ENCODE peak calls at places on chromosomes 5 and 9, in six cellular contexts. J, Z, H, W, F and N are unnamed samples.

GRCh38 chr9:95605087-95605486 is 88.3 kb upstream of the PTCH1 start:
- DNase-seq in J (no peak), Z (no peak), H (no peak), W (no peak), F (no peak), N (no peak)

GRCh38 chr9:108643756-108644510 is 211.9 kb downstream of the ACTL7B start:
- DNase-seq in J (no peak), Z (no peak), H (no peak), W (no peak), F (no peak), N (no peak)

GRCh38 chr5:52728201-52728600 is 59.5 kb upstream of the ITGA1 start:
- DNase-seq in J (no peak), Z (no peak), H (no peak), W (no peak), F (no peak), N (no peak)

GRCh38 chr5:87339986-87340385 is 72.3 kb downstream of the RASA1 start:
- DNase-seq in J (no peak), Z (no peak), H (no peak), W (no peak), F (no peak), N (no peak)

GRCh38 chr9:136697821-136698526 is 10.7 kb upstream of the AGPAT2 start:
- DNase-seq in J (no peak), Z (no peak), H (peak), W (no peak), F (no peak), N (no peak)

GRCh38 chr5:146878471-146879172 is at the start of gene PPP2R2B:
- DNase-seq in J (no peak), Z (no peak), H (no peak), W (no peak), F (no peak), N (no peak)

GRCh38 chr5:683619-684481 is 9.3 kb downstream of the TPPP start:
- DNase-seq in J (no peak), Z (no peak), H (no peak), W (no peak), F (no peak), N (peak)

GRCh38 chr5:118832974-118833373 is 155.4 kb downstream of the DTWD2 start:
- DNase-seq in J (no peak), Z (no peak), H (no peak), W (no peak), F (no peak), N (no peak)

GRCh38 chr5:33049298-33049697 is 338.2 kb downstream of the NPR3 start:
- DNase-seq in J (no peak), Z (no peak), H (no peak), W (no peak), F (no peak), N (no peak)

GRCh38 chr5:53882637-53883036 is 322.2 kb downstream of the NDUFS4 start:
- DNase-seq in J (no peak), Z (no peak), H (no peak), W (no peak), F (no peak), N (no peak)

GRCh38 chr5:109852371-109853160 is 162.8 kb downstream of the MAN2A1 start:
- DNase-seq in J (no peak), Z (no peak), H (no peak), W (no peak), F (no peak), N (no peak)

GRCh38 chr9:72315510-72316287 is 49.3 kb downstream of the ZFAND5 start:
- DNase-seq in J (no peak), Z (no peak), H (no peak), W (no peak), F (no peak), N (no peak)

GRCh38 chr9:120928015-120928719 is 1.6 kb upstream of the TRAF1 start:
- DNase-seq in J (no peak), Z (no peak), H (no peak), W (no peak), F (no peak), N (no peak)

DNA sequence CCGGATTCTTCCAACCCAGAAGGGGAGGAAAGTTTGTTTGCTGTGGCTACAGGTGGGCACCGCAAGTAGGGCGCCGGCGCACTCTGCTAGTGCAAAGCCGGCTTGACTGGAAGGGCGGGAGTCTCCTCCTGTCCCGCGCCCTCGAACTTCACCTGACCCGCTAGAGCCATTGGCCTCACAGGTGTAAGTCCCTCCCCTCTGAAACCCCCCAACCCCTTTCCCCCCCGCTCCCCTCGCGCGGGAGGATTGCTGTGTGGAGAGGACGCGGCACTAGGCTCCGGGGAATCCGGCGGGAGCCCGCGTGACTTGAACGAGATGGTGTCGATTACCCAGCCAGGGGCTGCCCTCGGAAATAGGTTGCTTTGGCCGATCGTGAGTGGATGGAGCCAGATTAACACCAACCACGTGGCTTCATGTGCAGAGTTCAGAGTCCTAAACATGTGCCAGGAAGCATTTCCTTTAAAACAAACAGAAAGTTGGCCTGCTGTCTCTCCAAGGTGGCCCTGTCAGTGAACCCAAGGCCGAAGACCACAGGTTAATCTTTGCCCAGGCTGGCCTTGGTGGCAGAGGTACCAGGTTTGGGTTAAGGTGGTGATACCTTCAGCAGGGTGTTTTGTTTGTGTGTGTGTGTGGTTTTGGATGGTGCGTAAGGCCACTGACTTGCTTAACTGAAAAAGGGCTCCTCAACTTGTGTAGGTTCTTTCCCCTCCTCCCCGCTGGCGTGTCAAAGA is 1.0 kb downstream of the IQGAP2 start:
- DNase-seq in J (peak), Z (peak), H (peak), W (peak), F (peak), N (no peak)
- TF ChIP-seq TAF1 in J (peak), Z (no peak), H (peak), W (peak), F (no peak), N (no peak)

GRCh38 chr9:36400332-36401178 is 486 bp upstream of the RNF38 start:
- DNase-seq in J (peak), Z (peak), H (peak), W (peak), F (peak), N (peak)
- TF ChIP-seq POLR2A in J (peak), Z (peak), H (peak), W (peak), F (peak), N (peak)

GRCh38 chr5:149563461-149563860 is 12.2 kb upstream of the CSNK1A1 start:
- DNase-seq in J (no peak), Z (no peak), H (no peak), W (no peak), F (no peak), N (no peak)
- TF ChIP-seq TAF1 in J (no peak), Z (no peak), H (no peak), W (no peak), F (no peak), N (no peak)

GRCh38 chr9:128218518-128219389 is 15.6 kb downstream of the DNM1 start:
- DNase-seq in J (peak), Z (peak), H (peak), W (peak), F (peak), N (peak)
- TF ChIP-seq POLR2A in J (no peak), Z (no peak), H (no peak), W (no peak), F (peak), N (no peak)

GRCh38 chr5:178143246-178143645 is 10.4 kb downstream of the NHP2 start:
- DNase-seq in J (no peak), Z (no peak), H (no peak), W (no peak), F (no peak), N (no peak)

GRCh38 chr5:178143901-178144300 is 9.8 kb downstream of the NHP2 start:
- DNase-seq in J (no peak), Z (no peak), H (no peak), W (no peak), F (no peak), N (no peak)

GRCh38 chr5:178147406-178147805 is 6.3 kb downstream of the NHP2 start:
- DNase-seq in J (no peak), Z (no peak), H (no peak), W (no peak), F (no peak), N (no peak)

GRCh38 chr5:178149199-178149932 is 4.3 kb downstream of the NHP2 start:
- DNase-seq in J (no peak), Z (no peak), H (no peak), W (no peak), F (no peak), N (no peak)

DNA sequence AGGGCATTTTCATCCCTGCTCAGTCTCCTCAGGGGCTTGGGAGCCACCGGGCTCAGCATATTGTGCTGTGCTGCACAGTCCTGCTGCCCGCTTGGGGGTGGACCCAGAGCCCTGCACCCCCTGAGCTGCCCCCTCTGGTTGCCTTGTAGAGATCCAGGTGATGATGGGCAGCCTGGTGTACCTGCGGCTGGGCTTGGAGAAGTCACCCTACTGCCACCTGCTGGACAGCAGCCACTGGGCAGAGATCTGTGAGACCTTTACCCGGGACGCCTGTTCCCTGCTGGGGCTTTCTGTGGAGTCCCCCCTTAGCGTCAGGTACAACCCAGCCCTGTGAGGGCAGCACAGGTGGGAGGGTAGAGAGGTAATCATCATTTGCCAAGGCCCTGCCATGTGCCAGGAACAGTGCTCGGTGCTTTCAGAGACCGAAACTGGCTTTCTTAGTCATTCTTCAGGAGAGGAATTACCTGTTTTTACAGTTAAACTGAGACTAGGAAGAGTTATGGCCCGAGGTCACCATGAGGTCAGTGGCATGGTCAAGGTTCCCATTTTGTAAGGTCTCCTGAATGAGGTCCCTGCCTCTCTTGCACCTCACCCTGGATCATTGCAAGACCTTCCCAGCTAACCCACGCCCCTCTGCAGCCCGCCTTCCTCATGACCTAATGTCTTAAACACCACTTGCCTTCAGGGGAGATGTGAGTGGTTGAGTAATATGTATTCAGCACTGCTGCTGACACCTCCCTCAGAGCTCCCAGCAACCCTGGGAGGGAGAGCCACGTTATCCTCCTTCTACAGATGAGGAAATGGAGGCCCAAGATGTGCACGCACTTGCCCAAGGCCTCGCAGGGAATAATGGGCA is 7.5 kb downstream of the NHP2 start:
- DNase-seq in J (peak), Z (peak), H (peak), W (no peak), F (peak), N (peak)
- TF ChIP-seq TAF1 in J (no peak), Z (no peak), H (no peak), W (no peak), F (no peak), N (no peak)

GRCh38 chr5:56085205-56085604 is 90.4 kb upstream of the IL6ST start:
- DNase-seq in J (no peak), Z (no peak), H (no peak), W (no peak), F (peak), N (no peak)
- TF ChIP-seq POLR2A in J (no peak), Z (no peak), H (no peak), W (no peak), F (no peak), N (no peak)